ENCODE peak calls at places on chromosome 17, in ten cellular contexts. J, K, C, M, W, R, Z, T, D and E are unnamed samples.

GRCh38 chr17:1714488-1714979 is 4.4 kb upstream of the TLCD2 start:
- DNase-seq in J (no peak), K (no peak), C (peak; percentile 91), M (peak; percentile 78), W (peak; percentile 89), R (no peak), Z (peak; percentile 98), T (no peak), D (peak; percentile 99), E (peak; percentile 98)

GRCh38 chr17:34442387-34443111 is 79.5 kb upstream of the CCL1 start:
- DNase-seq in J (no peak), K (no peak), C (no peak), M (peak; percentile 68), W (no peak), R (no peak), Z (no peak), T (no peak), D (no peak), E (no peak)

GRCh38 chr17:57785032-57785431 is 39.9 kb upstream of the CCDC182 start:
- DNase-seq in J (no peak), K (no peak), C (no peak), M (no peak), W (no peak), R (no peak), Z (no peak), T (no peak), D (peak; percentile 14), E (no peak)

GRCh38 chr17:51668155-51668962 is 408.0 kb downstream of the UTP18 start:
- DNase-seq in J (no peak), K (no peak), C (no peak), M (no peak), W (no peak), R (no peak), Z (no peak), T (no peak), D (no peak), E (no peak)

GRCh38 chr17:42101513-42102292 is 3.4 kb upstream of the ZNF385C start:
- DNase-seq in J (no peak), K (peak; percentile 41), C (no peak), M (peak; percentile 42), W (peak; percentile 22), R (no peak), Z (peak; percentile 91), T (peak; percentile 79), D (peak; percentile 72), E (peak; percentile 34)

GRCh38 chr17:9330140-9330902 is 245.3 kb downstream of the STX8 start:
- DNase-seq in J (no peak), K (no peak), C (no peak), M (peak; percentile 5), W (no peak), R (no peak), Z (no peak), T (no peak), D (no peak), E (no peak)

GRCh38 chr17:50533720-50534148 is 1.2 kb downstream of the EPN3 start:
- DNase-seq in J (no peak), K (no peak), C (no peak), M (no peak), W (no peak), R (peak; percentile 37), Z (no peak), T (no peak), D (peak; percentile 61), E (peak; percentile 94)

GRCh38 chr17:37676115-37676925 is 33.1 kb upstream of the DDX52 start:
- DNase-seq in J (no peak), K (no peak), C (no peak), M (no peak), W (no peak), R (no peak), Z (peak; percentile 74), T (no peak), D (peak; percentile 73), E (peak; percentile 78)

GRCh38 chr17:17104494-17104893 is 62.2 kb downstream of the MPRIP start:
- DNase-seq in J (no peak), K (no peak), C (no peak), M (peak; percentile 79), W (no peak), R (no peak), Z (no peak), T (no peak), D (no peak), E (no peak)

GRCh38 chr17:12765544-12765943 is 23.8 kb upstream of the ARHGAP44 start:
- DNase-seq in J (no peak), K (no peak), C (peak; percentile 64), M (peak; percentile 31), W (peak; percentile 34), R (no peak), Z (no peak), T (no peak), D (peak; percentile 75), E (peak; percentile 47)

GRCh38 chr17:8563981-8564602 is 66.4 kb downstream of the MYH10 start:
- DNase-seq in J (no peak), K (no peak), C (no peak), M (no peak), W (no peak), R (no peak), Z (no peak), T (no peak), D (no peak), E (no peak)

GRCh38 chr17:75159196-75160031 is 5.1 kb upstream of the JPT1 start:
- DNase-seq in J (no peak), K (no peak), C (no peak), M (no peak), W (peak; percentile 65), R (no peak), Z (no peak), T (no peak), D (peak; percentile 25), E (peak; percentile 65)

GRCh38 chr17:17304521-17304985 is 1.4 kb downstream of the NT5M start:
- DNase-seq in J (no peak), K (no peak), C (no peak), M (no peak), W (no peak), R (no peak), Z (no peak), T (no peak), D (no peak), E (peak; percentile 38)

GRCh38 chr17:80833952-80834895 is 157.4 kb upstream of the CHMP6 start:
- DNase-seq in J (no peak), K (no peak), C (peak; percentile 72), M (peak; percentile 24), W (no peak), R (no peak), Z (no peak), T (no peak), D (no peak), E (no peak)

GRCh38 chr17:39400547-39401411 is 647 bp downstream of the FBXL20 start:
- DNase-seq in J (no peak), K (peak; percentile 8), C (no peak), M (peak; percentile 4), W (no peak), R (no peak), Z (no peak), T (no peak), D (peak; percentile 47), E (peak; percentile 28)

GRCh38 chr17:80006339-80006720 is 29.3 kb downstream of the TBC1D16 start:
- DNase-seq in J (no peak), K (no peak), C (no peak), M (no peak), W (no peak), R (no peak), Z (no peak), T (no peak), D (no peak), E (no peak)

GRCh38 chr17:76384987-76385891 is 830 bp downstream of the SPHK1 start:
- DNase-seq in J (no peak), K (peak; percentile 36), C (peak; percentile 60), M (no peak), W (no peak), R (no peak), Z (peak; percentile 36), T (peak; percentile 28), D (peak; percentile 69), E (no peak)

GRCh38 chr17:28227278-28228108 is 91.5 kb upstream of the TMEM97 start:
- DNase-seq in J (peak; percentile 39), K (no peak), C (no peak), M (no peak), W (no peak), R (peak; percentile 86), Z (peak; percentile 91), T (peak; percentile 20), D (peak; percentile 93), E (peak; percentile 84)

GRCh38 chr17:59406808-59407381 is 75.4 kb downstream of the YPEL2 start:
- DNase-seq in J (peak; percentile 73), K (no peak), C (peak; percentile 36), M (no peak), W (no peak), R (peak; percentile 80), Z (peak; percentile 36), T (no peak), D (peak; percentile 28), E (no peak)

GRCh38 chr17:40699359-40699758 is 4.2 kb downstream of the KRT24 start:
- DNase-seq in J (no peak), K (no peak), C (no peak), M (no peak), W (no peak), R (no peak), Z (no peak), T (no peak), D (peak; percentile 22), E (no peak)

GRCh38 chr17:2192367-2193028 is 111.1 kb downstream of the SMG6 start:
- DNase-seq in J (no peak), K (peak; percentile 17), C (peak; percentile 92), M (no peak), W (peak; percentile 95), R (no peak), Z (no peak), T (peak; percentile 55), D (no peak), E (peak; percentile 52)

GRCh38 chr17:11264183-11264871 is 23.3 kb downstream of the SHISA6 start:
- DNase-seq in J (no peak), K (no peak), C (no peak), M (no peak), W (no peak), R (no peak), Z (no peak), T (no peak), D (no peak), E (peak; percentile 28)

GRCh38 chr17:39617100-39617445 is 9.4 kb upstream of the NEUROD2 start:
- DNase-seq in J (no peak), K (no peak), C (no peak), M (no peak), W (no peak), R (no peak), Z (no peak), T (no peak), D (no peak), E (no peak)